ENCODE peak calls at places on chromosomes 1 and 21, in nine cellular contexts. One of them, this sample, is unnamed.

GRCh38 chr1:150893336-150893913 is 6.5 kb downstream of the CTXND2 start:
- DNase-seq in GM13977: no peak
- DNase-seq in AG09309: no peak
- DNase-seq in activated CD4-positive, alpha-beta T cell treated with anti-CD3 and anti-CD28 coated beads, Interleukin-2, amount 50 U/mL, for 1 hour: no peak
- DNase-seq in COR-L47: no peak
- DNase-seq in progenitor cell of endocrine pancreas: no peak
- DNase-seq in GM12891: no peak
- DNase-seq in RPMI7951: no peak
- DNase-seq in stimulated activated CD8-positive, alpha-beta memory T cell treated with anti-CD3 and anti-CD28 coated beads, Interleukin-4, amount 100 ng/mL, for 48 hours: no peak
- DNase-seq in this sample: no peak

GRCh38 chr1:111139234-111139955 is 498 bp downstream of the DRAM2 start:
- DNase-seq in progenitor cell of endocrine pancreas: peak; percentile 9
- DNase-seq in GM13977: peak; percentile 54
- DNase-seq in activated CD4-positive, alpha-beta T cell treated with anti-CD3 and anti-CD28 coated beads, Interleukin-2, amount 50 U/mL, for 1 hour: peak; percentile 19
- DNase-seq in COR-L47: peak; percentile 74
- DNase-seq in RPMI7951: peak; percentile 62
- DNase-seq in stimulated activated CD8-positive, alpha-beta memory T cell treated with anti-CD3 and anti-CD28 coated beads, Interleukin-4, amount 100 ng/mL, for 48 hours: peak; percentile 66
- DNase-seq in AG09309: no peak
- DNase-seq in GM12891: peak; percentile 37
- DNase-seq in this sample: peak; percentile 9

GRCh38 chr1:11879311-11880180 is 20.8 kb upstream of the NPPB start:
- DNase-seq in stimulated activated CD8-positive, alpha-beta memory T cell treated with anti-CD3 and anti-CD28 coated beads, Interleukin-4, amount 100 ng/mL, for 48 hours: no peak
- DNase-seq in GM12891: no peak
- DNase-seq in GM13977: no peak
- DNase-seq in COR-L47: no peak
- DNase-seq in activated CD4-positive, alpha-beta T cell treated with anti-CD3 and anti-CD28 coated beads, Interleukin-2, amount 50 U/mL, for 1 hour: no peak
- DNase-seq in progenitor cell of endocrine pancreas: no peak
- DNase-seq in AG09309: no peak
- DNase-seq in RPMI7951: no peak
- DNase-seq in this sample: no peak

GRCh38 chr1:110477041-110477440 is 26.1 kb downstream of the PROK1 start:
- DNase-seq in RPMI7951: peak; percentile 80
- DNase-seq in progenitor cell of endocrine pancreas: no peak
- DNase-seq in activated CD4-positive, alpha-beta T cell treated with anti-CD3 and anti-CD28 coated beads, Interleukin-2, amount 50 U/mL, for 1 hour: no peak
- DNase-seq in COR-L47: no peak
- DNase-seq in GM12891: no peak
- DNase-seq in AG09309: peak; percentile 31
- DNase-seq in stimulated activated CD8-positive, alpha-beta memory T cell treated with anti-CD3 and anti-CD28 coated beads, Interleukin-4, amount 100 ng/mL, for 48 hours: no peak
- DNase-seq in GM13977: no peak
- DNase-seq in this sample: no peak

GRCh38 chr1:186175588-186175987 is 199.5 kb downstream of the TPR start:
- DNase-seq in activated CD4-positive, alpha-beta T cell treated with anti-CD3 and anti-CD28 coated beads, Interleukin-2, amount 50 U/mL, for 1 hour: no peak
- DNase-seq in stimulated activated CD8-positive, alpha-beta memory T cell treated with anti-CD3 and anti-CD28 coated beads, Interleukin-4, amount 100 ng/mL, for 48 hours: no peak
- DNase-seq in COR-L47: no peak
- DNase-seq in RPMI7951: no peak
- DNase-seq in GM12891: no peak
- DNase-seq in GM13977: no peak
- DNase-seq in progenitor cell of endocrine pancreas: no peak
- DNase-seq in AG09309: no peak
- DNase-seq in this sample: no peak

GRCh38 chr1:6734579-6735397 is 33.2 kb upstream of the DNAJC11 start:
- DNase-seq in progenitor cell of endocrine pancreas: no peak
- DNase-seq in COR-L47: no peak
- DNase-seq in GM13977: no peak
- DNase-seq in activated CD4-positive, alpha-beta T cell treated with anti-CD3 and anti-CD28 coated beads, Interleukin-2, amount 50 U/mL, for 1 hour: no peak
- DNase-seq in GM12891: no peak
- DNase-seq in stimulated activated CD8-positive, alpha-beta memory T cell treated with anti-CD3 and anti-CD28 coated beads, Interleukin-4, amount 100 ng/mL, for 48 hours: no peak
- DNase-seq in AG09309: no peak
- DNase-seq in RPMI7951: peak; percentile 52
- DNase-seq in this sample: no peak

GRCh38 chr21:43361493-43362296 is 65.2 kb downstream of the SIK1 start:
- DNase-seq in RPMI7951: peak; percentile 82
- DNase-seq in progenitor cell of endocrine pancreas: no peak
- DNase-seq in GM12891: no peak
- DNase-seq in COR-L47: no peak
- DNase-seq in GM13977: peak; percentile 63
- DNase-seq in activated CD4-positive, alpha-beta T cell treated with anti-CD3 and anti-CD28 coated beads, Interleukin-2, amount 50 U/mL, for 1 hour: peak; percentile 53
- DNase-seq in stimulated activated CD8-positive, alpha-beta memory T cell treated with anti-CD3 and anti-CD28 coated beads, Interleukin-4, amount 100 ng/mL, for 48 hours: peak; percentile 41
- DNase-seq in AG09309: no peak
- DNase-seq in this sample: peak; percentile 98

GRCh38 chr1:48677306-48678287 is 99.1 kb downstream of the BEND5 start:
- DNase-seq in progenitor cell of endocrine pancreas: peak; percentile 40
- DNase-seq in activated CD4-positive, alpha-beta T cell treated with anti-CD3 and anti-CD28 coated beads, Interleukin-2, amount 50 U/mL, for 1 hour: peak; percentile 14
- DNase-seq in GM13977: peak; percentile 58
- DNase-seq in RPMI7951: peak; percentile 72
- DNase-seq in GM12891: peak; percentile 32
- DNase-seq in COR-L47: peak; percentile 74
- DNase-seq in AG09309: peak; percentile 14
- DNase-seq in stimulated activated CD8-positive, alpha-beta memory T cell treated with anti-CD3 and anti-CD28 coated beads, Interleukin-4, amount 100 ng/mL, for 48 hours: peak; percentile 70
- DNase-seq in this sample: peak; percentile 57

GRCh38 chr1:116556289-116557006 is 14.4 kb downstream of the CD58 start:
- DNase-seq in AG09309: peak; percentile 89
- DNase-seq in RPMI7951: peak; percentile 98
- DNase-seq in GM12891: no peak
- DNase-seq in activated CD4-positive, alpha-beta T cell treated with anti-CD3 and anti-CD28 coated beads, Interleukin-2, amount 50 U/mL, for 1 hour: peak; percentile 66
- DNase-seq in progenitor cell of endocrine pancreas: no peak
- DNase-seq in stimulated activated CD8-positive, alpha-beta memory T cell treated with anti-CD3 and anti-CD28 coated beads, Interleukin-4, amount 100 ng/mL, for 48 hours: peak; percentile 84
- DNase-seq in COR-L47: no peak
- DNase-seq in GM13977: no peak
- DNase-seq in this sample: peak; percentile 30

GRCh38 chr1:115958866-115959265 is 17.4 kb upstream of the SLC22A15 start:
- DNase-seq in progenitor cell of endocrine pancreas: no peak
- DNase-seq in AG09309: no peak
- DNase-seq in GM12891: no peak
- DNase-seq in stimulated activated CD8-positive, alpha-beta memory T cell treated with anti-CD3 and anti-CD28 coated beads, Interleukin-4, amount 100 ng/mL, for 48 hours: no peak
- DNase-seq in COR-L47: no peak
- DNase-seq in activated CD4-positive, alpha-beta T cell treated with anti-CD3 and anti-CD28 coated beads, Interleukin-2, amount 50 U/mL, for 1 hour: no peak
- DNase-seq in RPMI7951: no peak
- DNase-seq in GM13977: no peak
- DNase-seq in this sample: no peak

GRCh38 chr1:19356266-19356665 is 44.1 kb downstream of the SLC66A1 start:
- DNase-seq in COR-L47: peak; percentile 77
- DNase-seq in stimulated activated CD8-positive, alpha-beta memory T cell treated with anti-CD3 and anti-CD28 coated beads, Interleukin-4, amount 100 ng/mL, for 48 hours: no peak
- DNase-seq in RPMI7951: no peak
- DNase-seq in progenitor cell of endocrine pancreas: no peak
- DNase-seq in AG09309: no peak
- DNase-seq in GM13977: no peak
- DNase-seq in activated CD4-positive, alpha-beta T cell treated with anti-CD3 and anti-CD28 coated beads, Interleukin-2, amount 50 U/mL, for 1 hour: no peak
- DNase-seq in GM12891: no peak
- DNase-seq in this sample: no peak

This sample was measured in MM.1S.